ENCODE peak calls at places on chromosomes 6 and 20, in ten cellular contexts. Q, Z, J, X, G, R, B, E, A and T are unnamed samples.

GRCh38 chr6:21067521-21067920 is 526.0 kb upstream of the SOX4 start:
- DNase-seq in Q (no peak), Z (no peak), J (peak; percentile 5), X (no peak), G (no peak), R (no peak), B (no peak), E (no peak), A (peak; percentile 14), T (no peak)

GRCh38 chr6:73079611-73079955 is 145.7 kb downstream of the KHDC1L start:
- DNase-seq in Q (no peak), Z (no peak), J (peak; percentile 15), X (peak; percentile 27), G (no peak), R (no peak), B (no peak), E (peak; percentile 51), A (peak; percentile 66), T (no peak)

GRCh38 chr6:151071295-151071694 is 168.5 kb upstream of the AKAP12 start:
- DNase-seq in Q (no peak), Z (no peak), J (peak; percentile 91), X (peak; percentile 30), G (peak; percentile 32), R (no peak), B (no peak), E (peak; percentile 64), A (peak; percentile 89), T (no peak)

GRCh38 chr6:30722280-30723112 is 2.3 kb downstream of the TUBB start:
- DNase-seq in Q (peak; percentile 93), Z (peak; percentile 74), J (peak; percentile 82), X (no peak), G (peak; percentile 83), R (peak; percentile 77), B (peak; percentile 94), E (no peak), A (peak; percentile 81), T (peak; percentile 79)

GRCh38 chr6:121885399-121886152 is 450.1 kb downstream of the GJA1 start:
- DNase-seq in Q (no peak), Z (no peak), J (no peak), X (peak; percentile 72), G (no peak), R (no peak), B (no peak), E (no peak), A (peak; percentile 59), T (no peak)

GRCh38 chr6:116073765-116074450 is 13.2 kb upstream of the FRK start:
- DNase-seq in Q (no peak), Z (no peak), J (peak; percentile 79), X (peak; percentile 43), G (no peak), R (no peak), B (no peak), E (no peak), A (no peak), T (no peak)

GRCh38 chr20:59701236-59701635 is 96.9 kb downstream of the PHACTR3 start:
- DNase-seq in Q (no peak), Z (no peak), J (no peak), X (no peak), G (no peak), R (no peak), B (no peak), E (no peak), A (no peak), T (no peak)

GRCh38 chr6:150876598-150876997 is 11.1 kb downstream of the MTHFD1L start:
- DNase-seq in Q (no peak), Z (no peak), J (no peak), X (no peak), G (peak; percentile 90), R (no peak), B (no peak), E (no peak), A (peak; percentile 27), T (peak; percentile 49)

GRCh38 chr20:33070413-33071053 is 8.9 kb upstream of the BPIFB4 start:
- DNase-seq in Q (no peak), Z (no peak), J (no peak), X (no peak), G (no peak), R (no peak), B (no peak), E (no peak), A (no peak), T (no peak)

GRCh38 chr6:43950731-43951062 is 176.6 kb downstream of the MRPL14 start:
- DNase-seq in Q (no peak), Z (no peak), J (no peak), X (no peak), G (no peak), R (no peak), B (no peak), E (no peak), A (no peak), T (no peak)

GRCh38 chr6:112038268-112038667 is 15.6 kb upstream of the CCN6 start:
- DNase-seq in Q (peak; percentile 15), Z (no peak), J (no peak), X (no peak), G (no peak), R (no peak), B (no peak), E (no peak), A (no peak), T (no peak)

GRCh38 chr6:25452027-25452426 is 172.9 kb downstream of the CARMIL1 start:
- DNase-seq in Q (no peak), Z (no peak), J (no peak), X (no peak), G (no peak), R (no peak), B (peak; percentile 11), E (no peak), A (no peak), T (no peak)

GRCh38 chr6:124780621-124781020 is 181.6 kb upstream of the RNF217 start:
- DNase-seq in Q (no peak), Z (no peak), J (no peak), X (no peak), G (no peak), R (no peak), B (no peak), E (no peak), A (no peak), T (no peak)